ENCODE peak calls at places on chromosome 1, in six cellular contexts. J, W, G, Z, A and H are unnamed samples.

GRCh38 chr1:40901886-40902633 is 39.9 kb upstream of the CITED4 start:
- DNase-seq in J (peak; percentile 77), W (no peak), G (peak; percentile 10), Z (peak; percentile 70), A (no peak), H (peak; percentile 92)

GRCh38 chr1:169574336-169574735 is 11.9 kb downstream of the F5 start:
- DNase-seq in J (no peak), W (no peak), G (no peak), Z (peak; percentile 43), A (no peak), H (no peak)

GRCh38 chr1:111855260-111855659 is 99.6 kb downstream of the DDX20 start:
- DNase-seq in J (no peak), W (no peak), G (no peak), Z (no peak), A (no peak), H (no peak)

GRCh38 chr1:209168204-209168603 is 415.3 kb upstream of the CAMK1G start:
- DNase-seq in J (no peak), W (no peak), G (no peak), Z (no peak), A (no peak), H (no peak)

GRCh38 chr1:12618661-12619395 is 818 bp upstream of the DHRS3 start:
- DNase-seq in J (peak; percentile 83), W (no peak), G (peak; percentile 88), Z (peak; percentile 79), A (no peak), H (peak; percentile 77)

GRCh38 chr1:214228976-214229375 is 52.0 kb upstream of the SMYD2 start:
- DNase-seq in J (no peak), W (no peak), G (no peak), Z (no peak), A (no peak), H (no peak)

GRCh38 chr1:234208791-234209190 is 164.5 kb upstream of the COA6 start:
- DNase-seq in J (peak; percentile 34), W (no peak), G (no peak), Z (peak; percentile 80), A (no peak), H (peak; percentile 1)

GRCh38 chr1:42380617-42381423 is at the start of gene RIMKLA:
- DNase-seq in J (peak; percentile 6), W (peak; percentile 75), G (peak; percentile 80), Z (peak; percentile 80), A (no peak), H (peak; percentile 37)

GRCh38 chr1:9784508-9785133 is 39.1 kb downstream of the CLSTN1 start:
- DNase-seq in J (peak; percentile 68), W (peak; percentile 31), G (peak; percentile 52), Z (peak; percentile 85), A (no peak), H (peak; percentile 66)

GRCh38 chr1:159889821-159890252 is 10.1 kb downstream of the CFAP45 start:
- DNase-seq in J (peak; percentile 96), W (peak; percentile 14), G (no peak), Z (no peak), A (no peak), H (peak; percentile 94)

GRCh38 chr1:228487336-228488106 is at the start of gene RNF187:
- DNase-seq in J (peak; percentile 18), W (no peak), G (no peak), Z (peak; percentile 87), A (no peak), H (no peak)
- H2AK5ac ChIP-seq in J (peak within 1 kb of the TSS; percentile 56), W (peak within 1 kb of the TSS; percentile 74), G (no peak within 1 kb of the TSS), Z (peak within 1 kb of the TSS; percentile 74), A (no peak within 1 kb of the TSS), H (no peak within 1 kb of the TSS)

GRCh38 chr1:174013864-174014418 is 8.2 kb downstream of the RC3H1 start:
- DNase-seq in J (peak; percentile 30), W (no peak), G (no peak), Z (no peak), A (no peak), H (no peak)

GRCh38 chr1:174022080-174022975 is at the start of gene RC3H1:
- DNase-seq in J (peak; percentile 75), W (peak; percentile 89), G (peak; percentile 90), Z (peak; percentile 93), A (peak; percentile 74), H (peak; percentile 90)

GRCh38 chr1:174021611-174022079 is 512 bp downstream of the RC3H1 start:
- DNase-seq in J (peak; percentile 35), W (peak; percentile 56), G (peak; percentile 61), Z (peak; percentile 64), A (no peak), H (peak; percentile 72)

GRCh38 chr1:174018565-174018964 is 3.6 kb downstream of the RC3H1 start:
- DNase-seq in J (no peak), W (no peak), G (no peak), Z (no peak), A (no peak), H (no peak)

DNA sequence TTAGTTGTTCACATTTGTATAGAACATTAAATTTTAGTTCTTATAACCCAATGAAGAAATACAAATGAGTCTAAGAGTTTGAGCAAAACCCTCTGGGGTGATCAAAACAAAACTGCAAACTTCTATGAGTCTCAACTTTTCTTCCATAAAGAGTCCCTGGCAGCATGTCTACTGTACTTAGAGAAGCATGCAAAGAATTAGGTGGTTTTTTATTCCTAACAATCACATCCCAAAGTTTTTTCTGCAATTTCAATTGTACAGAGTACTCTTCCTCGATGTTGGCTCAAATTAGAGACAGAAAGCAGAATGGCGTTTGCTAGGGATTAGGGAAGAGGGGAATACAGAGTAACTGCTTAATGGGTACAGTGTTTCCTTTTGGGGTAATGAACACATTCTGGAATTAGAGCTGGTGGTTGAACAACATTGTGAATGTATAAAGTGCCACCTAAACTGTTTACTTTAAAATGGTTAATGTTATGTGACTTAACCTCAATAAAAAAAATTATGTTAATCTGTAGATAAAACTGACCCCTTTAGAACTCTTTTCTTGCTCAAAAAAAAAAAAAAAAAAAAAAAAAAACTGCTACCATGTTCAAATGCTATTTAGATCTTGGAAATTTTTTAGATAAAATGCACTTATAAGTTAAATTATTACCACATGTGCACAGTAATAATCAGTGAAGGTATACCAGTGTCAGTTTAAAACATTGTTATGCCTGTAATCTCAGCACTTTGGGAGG is 4.8 kb downstream of the RC3H1 start:
- DNase-seq in J (peak; percentile 35), W (no peak), G (no peak), Z (peak; percentile 4), A (no peak), H (no peak)
- H3K4me2 ChIP-seq in J (peak overlapping the region; percentile 56), W (no peak overlapping the region), G (no peak overlapping the region), Z (no peak overlapping the region), A (no peak overlapping the region), H (no peak overlapping the region)

GRCh38 chr1:198590454-198590853 is 48.4 kb upstream of the PTPRC start:
- DNase-seq in J (no peak), W (no peak), G (no peak), Z (no peak), A (no peak), H (no peak)
- H4K91ac ChIP-seq in J (no peak overlapping the region), W (no peak overlapping the region), G (no peak overlapping the region), Z (no peak overlapping the region), A (no peak overlapping the region), H (no peak overlapping the region)

DNA sequence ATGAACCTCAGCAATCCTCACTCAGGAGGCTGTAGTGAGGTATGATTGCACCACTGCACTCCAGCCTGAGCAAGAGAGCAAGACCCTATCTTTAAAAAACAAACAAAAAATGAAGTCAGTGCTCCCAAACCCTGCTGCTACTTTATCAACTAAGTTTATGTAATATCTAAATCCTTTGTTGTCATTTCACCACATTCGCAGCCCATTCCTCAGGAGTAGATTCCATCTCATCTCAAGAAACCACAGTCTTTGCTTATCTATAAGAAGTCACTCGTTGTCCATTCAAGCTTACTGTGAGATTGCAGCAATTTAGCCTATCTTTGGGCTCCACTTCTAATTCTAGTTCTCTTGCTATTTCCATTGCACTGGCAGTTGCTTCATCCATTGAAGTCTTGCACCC is 44.3 kb upstream of the RGL1 start:
- DNase-seq in J (no peak), W (no peak), G (no peak), Z (peak; percentile 66), A (no peak), H (no peak)
- H2AK5ac ChIP-seq in J (no peak overlapping the region), W (no peak overlapping the region), G (no peak overlapping the region), Z (no peak overlapping the region), A (no peak overlapping the region), H (no peak overlapping the region)

GRCh38 chr1:5765465-5765864 is 226.8 kb downstream of the NPHP4 start:
- DNase-seq in J (no peak), W (no peak), G (no peak), Z (no peak), A (no peak), H (no peak)

GRCh38 chr1:5769146-5769545 is 223.1 kb downstream of the NPHP4 start:
- DNase-seq in J (no peak), W (no peak), G (no peak), Z (no peak), A (no peak), H (no peak)

GRCh38 chr1:5765997-5766913 is 226.0 kb downstream of the NPHP4 start:
- DNase-seq in J (no peak), W (no peak), G (no peak), Z (no peak), A (no peak), H (no peak)

GRCh38 chr1:5769760-5770159 is 222.5 kb downstream of the NPHP4 start:
- DNase-seq in J (no peak), W (no peak), G (no peak), Z (no peak), A (no peak), H (no peak)

DNA sequence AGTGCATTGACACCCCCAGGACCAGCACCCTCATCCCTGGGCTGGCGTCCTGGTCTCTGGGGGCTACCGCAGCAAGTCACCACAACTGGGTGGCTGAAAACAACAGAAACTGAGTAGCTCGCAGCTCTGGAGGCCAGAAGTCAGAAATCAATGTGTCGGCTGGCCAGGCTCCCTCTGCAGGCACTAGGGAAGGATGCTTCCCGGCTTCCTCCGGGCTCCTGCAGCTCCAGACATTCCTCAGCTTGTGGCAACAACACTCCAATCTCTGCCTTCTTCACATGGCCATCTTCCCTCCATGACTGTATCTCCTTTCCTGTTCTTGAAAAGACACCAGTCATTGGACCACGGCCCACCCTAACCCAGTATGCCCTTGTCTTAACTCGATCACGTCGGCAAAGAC is 224.2 kb downstream of the NPHP4 start:
- DNase-seq in J (no peak), W (no peak), G (peak; percentile 78), Z (no peak), A (no peak), H (no peak)
- H3K4me2 ChIP-seq in J (no peak overlapping the region), W (no peak overlapping the region), G (no peak overlapping the region), Z (no peak overlapping the region), A (peak overlapping the region; percentile 23), H (no peak overlapping the region)

GRCh38 chr1:17330856-17331255 is 22.9 kb downstream of the PADI4 start:
- DNase-seq in J (no peak), W (no peak), G (no peak), Z (no peak), A (no peak), H (no peak)
- H4K91ac ChIP-seq in J (no peak overlapping the region), W (no peak overlapping the region), G (no peak overlapping the region), Z (no peak overlapping the region), A (no peak overlapping the region), H (no peak overlapping the region)